ENCODE peak calls at places on chromosomes 5 and 9, in four cellular contexts. One of them, this sample, is unnamed.

GRCh38 chr5:178143901-178144300 is 9.8 kb downstream of the NHP2 start:
- DNase-seq in substantia nigra: no peak
- DNase-seq in kidney glomerular epithelial cell: no peak
- DNase-seq in Peyer's patch: no peak
- DNase-seq in this sample: no peak

GRCh38 chr9:116435706-116436105 is 251.4 kb upstream of the TRIM32 start:
- DNase-seq in substantia nigra: no peak
- DNase-seq in Peyer's patch: no peak
- DNase-seq in kidney glomerular epithelial cell: no peak
- DNase-seq in this sample: no peak

GRCh38 chr9:136251264-136252115 is 5.9 kb upstream of the QSOX2 start:
- DNase-seq in Peyer's patch: no peak
- DNase-seq in substantia nigra: no peak
- DNase-seq in kidney glomerular epithelial cell: no peak
- DNase-seq in this sample: no peak

GRCh38 chr5:6550628-6551027 is 82.2 kb downstream of the NSUN2 start:
- DNase-seq in kidney glomerular epithelial cell: no peak
- DNase-seq in substantia nigra: no peak
- DNase-seq in Peyer's patch: no peak
- DNase-seq in this sample: no peak

GRCh38 chr5:171152382-171152781 is 156.7 kb upstream of the TLX3 start:
- DNase-seq in Peyer's patch: no peak
- DNase-seq in kidney glomerular epithelial cell: no peak
- DNase-seq in substantia nigra: no peak
- DNase-seq in this sample: no peak

GRCh38 chr9:92774274-92774673 is 9.6 kb upstream of the BICD2 start:
- DNase-seq in kidney glomerular epithelial cell: peak
- DNase-seq in Peyer's patch: no peak
- DNase-seq in substantia nigra: no peak
- DNase-seq in this sample: no peak

GRCh38 chr5:140220032-140220697 is 45.2 kb downstream of the CYSTM1 start:
- DNase-seq in kidney glomerular epithelial cell: peak
- DNase-seq in Peyer's patch: no peak
- DNase-seq in substantia nigra: no peak
- DNase-seq in this sample: no peak

GRCh38 chr5:135829681-135830383 is 4.6 kb upstream of the SLC25A48 start:
- DNase-seq in kidney glomerular epithelial cell: peak
- DNase-seq in Peyer's patch: peak
- DNase-seq in substantia nigra: no peak
- DNase-seq in this sample: peak

GRCh38 chr9:105007143-105007542 is 79.2 kb upstream of the ABCA1 start:
- DNase-seq in Peyer's patch: peak
- DNase-seq in kidney glomerular epithelial cell: peak
- DNase-seq in substantia nigra: no peak
- DNase-seq in this sample: no peak

GRCh38 chr9:89410709-89411111 is 87.2 kb downstream of the SEMA4D start:
- DNase-seq in substantia nigra: no peak
- DNase-seq in kidney glomerular epithelial cell: no peak
- DNase-seq in Peyer's patch: no peak
- DNase-seq in this sample: no peak

GRCh38 chr9:131707677-131708612 is 31.9 kb downstream of the RAPGEF1 start:
- DNase-seq in substantia nigra: no peak
- DNase-seq in Peyer's patch: peak
- DNase-seq in kidney glomerular epithelial cell: peak
- DNase-seq in this sample: peak

GRCh38 chr9:119273325-119273904 is 95.8 kb downstream of the BRINP1 start:
- DNase-seq in Peyer's patch: no peak
- DNase-seq in substantia nigra: no peak
- DNase-seq in kidney glomerular epithelial cell: peak
- DNase-seq in this sample: no peak

GRCh38 chr5:167982-168660 is 23.2 kb upstream of the LRRC14B start:
- DNase-seq in Peyer's patch: peak
- DNase-seq in substantia nigra: no peak
- DNase-seq in kidney glomerular epithelial cell: no peak
- DNase-seq in this sample: no peak

GRCh38 chr9:132798817-132799790 is 79.0 kb downstream of the AK8 start:
- DNase-seq in Peyer's patch: no peak
- DNase-seq in substantia nigra: no peak
- DNase-seq in kidney glomerular epithelial cell: no peak
- DNase-seq in this sample: peak

This sample was measured in stomach.